ENCODE peak calls at places on chromosome X, in ten cellular contexts. S is uterus, V is fibroblast of pulmonary artery, Z is astrocyte of the cerebellum, K is neural progenitor cell, R is AG04450, U is esophagus muscularis mucosa, A is AG04449, J is MM.1S, N is PC-3. T is an unnamed sample.

GRCh38 chrX:11462648-11463047 is 169.4 kb downstream of the AMELX start:
- DNase-seq in S (no peak), V (no peak), Z (no peak), K (no peak), R (no peak), U (no peak), A (no peak), J (no peak), N (no peak), T (no peak)

GRCh38 chrX:26952213-26952612 is 510.9 kb downstream of the PPP4R3C start:
- DNase-seq in S (no peak), V (no peak), Z (no peak), K (no peak), R (no peak), U (no peak), A (no peak), J (no peak), N (no peak), T (no peak)

GRCh38 chrX:41785685-41786084 is 61.7 kb downstream of the GPR82 start:
- DNase-seq in S (no peak), V (peak; percentile 6), Z (no peak), K (no peak), R (no peak), U (no peak), A (no peak), J (no peak), N (peak; percentile 74), T (no peak)

GRCh38 chrX:22135994-22136684 is 104.0 kb downstream of the PHEX start:
- DNase-seq in S (peak; percentile 31), V (peak; percentile 59), Z (peak; percentile 43), K (peak; percentile 67), R (no peak), U (no peak), A (no peak), J (peak; percentile 63), N (peak; percentile 83), T (peak; percentile 67)

GRCh38 chrX:53997751-53998150 is 46.5 kb downstream of the PHF8 start:
- DNase-seq in S (no peak), V (no peak), Z (no peak), K (no peak), R (no peak), U (no peak), A (no peak), J (no peak), N (no peak), T (no peak)

GRCh38 chrX:16320765-16321355 is 153.6 kb downstream of the MAGEB17 start:
- DNase-seq in S (no peak), V (no peak), Z (no peak), K (no peak), R (peak; percentile 34), U (no peak), A (no peak), J (no peak), N (no peak), T (peak; percentile 22)

GRCh38 chrX:136065044-136065671 is 79.9 kb downstream of the SLC9A6 start:
- DNase-seq in S (peak; percentile 39), V (peak; percentile 72), Z (no peak), K (no peak), R (no peak), U (no peak), A (no peak), J (no peak), N (peak; percentile 88), T (peak; percentile 47)

GRCh38 chrX:44484607-44485146 is 58.0 kb downstream of the FUNDC1 start:
- DNase-seq in S (no peak), V (no peak), Z (no peak), K (no peak), R (no peak), U (no peak), A (no peak), J (no peak), N (no peak), T (no peak)

GRCh38 chrX:149871940-149872339 is 9.0 kb upstream of the MAGEA8 start:
- DNase-seq in S (no peak), V (peak; percentile 4), Z (no peak), K (peak; percentile 39), R (no peak), U (no peak), A (no peak), J (no peak), N (peak; percentile 70), T (no peak)

GRCh38 chrX:123834116-123834515 is 25.7 kb upstream of the XIAP start:
- DNase-seq in S (no peak), V (no peak), Z (no peak), K (peak; percentile 55), R (no peak), U (no peak), A (no peak), J (no peak), N (no peak), T (no peak)

GRCh38 chrX:133229361-133229760 is 11.2 kb upstream of the TFDP3 start:
- DNase-seq in S (no peak), V (no peak), Z (no peak), K (no peak), R (no peak), U (no peak), A (no peak), J (no peak), N (peak; percentile 93), T (no peak)

GRCh38 chrX:125202486-125203378 is 116.9 kb upstream of the TEX13C start:
- DNase-seq in S (no peak), V (no peak), Z (no peak), K (peak; percentile 11), R (no peak), U (no peak), A (no peak), J (no peak), N (no peak), T (no peak)

DNA sequence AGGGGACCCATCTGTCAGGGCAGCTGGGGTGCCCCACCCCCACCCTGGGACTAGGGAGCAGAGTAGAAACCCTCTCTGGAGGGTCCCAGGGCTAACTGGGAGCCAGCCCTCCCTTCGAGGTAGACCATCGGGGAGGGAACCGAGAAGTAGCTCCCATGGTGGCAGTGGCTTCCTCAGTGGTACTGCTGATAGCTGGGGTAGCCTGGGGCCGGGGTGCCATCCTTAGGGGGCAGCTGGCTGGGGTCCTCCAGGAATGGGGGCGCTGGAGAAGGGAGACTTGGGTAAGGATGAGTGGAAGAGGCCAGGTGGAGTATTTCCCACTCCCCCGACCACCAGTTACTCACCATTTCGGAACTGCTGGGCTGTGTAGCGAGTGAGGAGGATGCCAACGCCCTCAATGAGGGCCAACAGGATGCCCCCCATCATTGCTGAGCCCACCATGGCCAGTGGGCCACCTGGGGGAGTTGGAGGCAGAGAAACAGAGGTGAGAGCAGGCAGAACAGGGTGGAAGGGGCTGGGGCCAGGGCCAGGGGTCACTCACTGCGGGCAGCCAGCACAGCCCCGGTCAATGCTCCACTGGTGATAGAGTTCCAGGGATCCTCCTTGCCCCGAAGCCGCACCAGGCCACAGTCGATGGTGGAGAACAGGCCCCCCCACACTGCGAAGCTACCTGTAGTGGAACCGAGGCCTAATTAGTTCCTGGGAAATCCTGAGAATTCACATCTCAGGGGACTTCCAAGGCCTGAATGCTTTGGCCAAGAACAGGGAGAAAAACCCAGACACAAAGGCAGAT is 3.8 kb downstream of the TIMM17B start:
- DNase-seq in S (no peak), V (no peak), Z (no peak), K (no peak), R (no peak), U (no peak), A (no peak), J (no peak), N (no peak), T (no peak)
- H3K4me3 ChIP-seq in S (no peak overlapping the region), V (no peak overlapping the region), Z (no peak overlapping the region), K (no peak overlapping the region), R (no peak overlapping the region), U (no peak overlapping the region), A (no peak overlapping the region), J (no peak overlapping the region), N (no peak overlapping the region), T (no peak overlapping the region)

GRCh38 chrX:76126851-76127250 is 46.0 kb upstream of the PBDC1 start:
- DNase-seq in S (no peak), V (no peak), Z (no peak), K (no peak), R (no peak), U (no peak), A (no peak), J (no peak), N (no peak), T (no peak)

DNA sequence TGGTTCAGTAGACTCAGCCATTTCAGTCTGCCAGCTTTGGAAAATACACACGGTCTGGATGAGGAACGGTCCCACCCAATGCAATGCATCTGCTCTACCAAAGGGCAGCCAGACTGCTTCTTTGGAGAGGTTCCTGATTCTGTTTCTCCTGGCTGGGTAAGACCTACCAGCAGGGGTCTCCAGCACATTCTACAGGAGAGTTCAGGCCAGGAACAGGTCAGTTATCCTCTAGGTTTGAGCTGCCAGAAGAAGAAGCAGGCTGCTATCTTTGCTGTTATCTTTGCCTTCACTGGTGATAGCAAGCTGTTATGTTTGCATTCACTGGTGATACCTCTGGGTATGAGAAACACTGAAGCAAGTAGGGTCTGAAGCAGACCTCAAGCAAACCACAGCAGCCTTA is 45.5 kb upstream of the PBDC1 start:
- DNase-seq in S (no peak), V (no peak), Z (no peak), K (no peak), R (no peak), U (no peak), A (no peak), J (peak; percentile 9), N (no peak), T (no peak)
- TF ChIP-seq CTCF in S (no peak), V (no peak), Z (no peak), K (no peak), R (peak; percentile 12), U (no peak), A (no peak), J (no peak), N (peak; percentile 28), T (no peak)

DNA sequence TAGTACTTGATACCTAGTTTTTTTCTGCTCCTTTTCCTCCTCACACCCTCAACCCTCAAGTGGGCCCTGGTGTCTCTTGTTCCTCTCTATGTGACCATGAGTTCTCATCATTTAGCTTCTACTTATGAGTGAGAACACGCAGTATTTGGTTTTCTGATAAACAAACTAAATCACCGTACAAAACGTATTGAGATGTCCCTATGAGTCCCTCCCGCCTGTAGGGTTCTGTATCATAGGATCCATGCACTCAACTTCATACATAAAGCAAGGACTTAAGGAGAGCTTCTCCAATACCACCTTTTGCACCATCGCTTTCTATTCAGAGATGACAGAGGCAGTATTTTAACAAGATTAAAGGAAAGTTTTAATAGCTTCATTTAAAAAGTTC is 550 bp upstream of the RAB9A start:
- DNase-seq in S (no peak), V (no peak), Z (no peak), K (no peak), R (no peak), U (no peak), A (no peak), J (no peak), N (peak; percentile 13), T (no peak)
- H3K4me3 ChIP-seq in S (peak overlapping the region; percentile 46), V (peak overlapping the region; percentile 71), Z (peak overlapping the region; percentile 79), K (peak overlapping the region; percentile 74), R (peak overlapping the region; percentile 59), U (peak overlapping the region; percentile 68), A (peak overlapping the region; percentile 72), J (peak overlapping the region; percentile 79), N (peak overlapping the region; percentile 99), T (peak overlapping the region; percentile 79)

GRCh38 chrX:100615015-100615414 is 21.6 kb downstream of the TSPAN6 start:
- DNase-seq in S (no peak), V (peak; percentile 78), Z (peak; percentile 24), K (peak; percentile 49), R (peak; percentile 10), U (no peak), A (no peak), J (peak; percentile 85), N (peak; percentile 78), T (peak; percentile 72)
- TF ChIP-seq CTCF in S (peak; percentile 44), V (peak; percentile 63), Z (peak; percentile 63), K (peak; percentile 58), R (peak; percentile 69), U (no peak), A (peak; percentile 52), J (peak; percentile 61), N (peak; percentile 67), T (peak; percentile 73)

GRCh38 chrX:153643431-153644351 is 3.3 kb upstream of the DUSP9 start:
- DNase-seq in S (peak; percentile 7), V (no peak), Z (no peak), K (peak; percentile 61), R (no peak), U (no peak), A (no peak), J (no peak), N (peak; percentile 19), T (no peak)
- H3K4me3 ChIP-seq in S (no peak overlapping the region), V (no peak overlapping the region), Z (no peak overlapping the region), K (peak overlapping the region; percentile 36), R (no peak overlapping the region), U (peak overlapping the region; percentile 32), A (peak overlapping the region; percentile 15), J (no peak overlapping the region), N (peak overlapping the region; percentile 53), T (no peak overlapping the region)